ENCODE peak calls at places on chromosomes 13 and 19, in seven cellular contexts. Z, H, S, A, O, P and V are unnamed samples.

GRCh38 chr13:83798731-83799130 is 83.5 kb downstream of the SLITRK1 start:
- DNase-seq in O (no peak), P (no peak), Z (no peak), H (no peak), S (no peak), A (no peak), V (no peak)

GRCh38 chr13:60857698-60858097 is 460.7 kb downstream of the TDRD3 start:
- DNase-seq in S (no peak), A (no peak), Z (no peak), H (no peak), P (no peak), O (no peak), V (no peak)

GRCh38 chr19:49256691-49257090 is 68.3 kb downstream of the SLC6A16 start:
- DNase-seq in Z (no peak), H (no peak), O (no peak), S (no peak), A (no peak), P (no peak), V (no peak)

GRCh38 chr13:27176772-27177171 is 5.2 kb upstream of the USP12 start:
- DNase-seq in S (no peak), Z (no peak), O (no peak), H (no peak), P (no peak), A (no peak), V (no peak)

GRCh38 chr13:44108345-44108858 is 228.7 kb downstream of the LACC1 start:
- DNase-seq in S (no peak), A (no peak), Z (no peak), O (no peak), P (peak), H (no peak), V (no peak)

GRCh38 chr19:49145485-49146407 is 9.4 kb downstream of the HRC start:
- DNase-seq in O (peak), P (peak), A (peak), S (peak), H (peak), Z (no peak), V (peak)

GRCh38 chr13:93547886-93548285 is 321.3 kb downstream of the GPC6 start:
- DNase-seq in Z (no peak), H (no peak), P (no peak), S (no peak), O (no peak), A (no peak), V (no peak)

GRCh38 chr13:26968431-26969335 is 202.9 kb downstream of the USP12 start:
- DNase-seq in Z (no peak), S (no peak), A (no peak), O (no peak), P (peak), H (peak), V (no peak)

GRCh38 chr13:84677836-84678235 is 795.6 kb upstream of the SLITRK1 start:
- DNase-seq in S (no peak), O (no peak), P (no peak), H (no peak), Z (no peak), A (no peak), V (no peak)

GRCh38 chr19:6686628-6686975 is 16.6 kb upstream of the TNFSF14 start:
- DNase-seq in Z (no peak), P (peak), H (no peak), A (no peak), O (no peak), S (no peak), V (no peak)

GRCh38 chr13:56166864-56167263 is 973.9 kb upstream of the PRR20A start:
- DNase-seq in H (no peak), A (no peak), Z (no peak), O (no peak), P (no peak), S (no peak), V (no peak)

GRCh38 chr19:48636859-48637448 is at the start of gene DBP:
- DNase-seq in A (no peak), P (no peak), S (peak), H (peak), O (no peak), Z (no peak), V (no peak)

GRCh38 chr13:27636624-27637288 is 15.1 kb downstream of the POLR1D start:
- DNase-seq in Z (no peak), P (no peak), S (no peak), H (no peak), O (no peak), A (no peak), V (no peak)

GRCh38 chr13:46728777-46729176 is 68.2 kb downstream of the ESD start:
- DNase-seq in H (no peak), P (no peak), A (no peak), Z (no peak), O (no peak), S (no peak), V (no peak)

GRCh38 chr19:2567580-2567979 is 91.7 kb downstream of the GADD45B start:
- DNase-seq in H (peak), S (no peak), P (peak), O (no peak), A (peak), Z (no peak), V (no peak)

GRCh38 chr13:96020941-96021340 is 32.3 kb downstream of the UGGT2 start:
- DNase-seq in P (no peak), A (no peak), Z (no peak), H (no peak), O (no peak), S (no peak), V (no peak)

GRCh38 chr13:33263976-33264619 is 21.5 kb downstream of the STARD13 start:
- DNase-seq in Z (no peak), S (no peak), P (no peak), H (no peak), A (no peak), O (no peak), V (no peak)

GRCh38 chr13:110250258-110250891 is 56.6 kb downstream of the COL4A1 start:
- DNase-seq in H (no peak), O (no peak), S (no peak), A (peak), P (no peak), Z (peak), V (no peak)

GRCh38 chr19:56253737-56254136 is 18.8 kb upstream of the EDDM13 start:
- DNase-seq in P (no peak), H (no peak), S (no peak), A (no peak), O (no peak), Z (no peak), V (no peak)

GRCh38 chr13:48660356-48661076 is 6.8 kb downstream of the CYSLTR2 start:
- DNase-seq in A (no peak), P (no peak), S (no peak), O (no peak), H (no peak), Z (no peak), V (no peak)

DNA sequence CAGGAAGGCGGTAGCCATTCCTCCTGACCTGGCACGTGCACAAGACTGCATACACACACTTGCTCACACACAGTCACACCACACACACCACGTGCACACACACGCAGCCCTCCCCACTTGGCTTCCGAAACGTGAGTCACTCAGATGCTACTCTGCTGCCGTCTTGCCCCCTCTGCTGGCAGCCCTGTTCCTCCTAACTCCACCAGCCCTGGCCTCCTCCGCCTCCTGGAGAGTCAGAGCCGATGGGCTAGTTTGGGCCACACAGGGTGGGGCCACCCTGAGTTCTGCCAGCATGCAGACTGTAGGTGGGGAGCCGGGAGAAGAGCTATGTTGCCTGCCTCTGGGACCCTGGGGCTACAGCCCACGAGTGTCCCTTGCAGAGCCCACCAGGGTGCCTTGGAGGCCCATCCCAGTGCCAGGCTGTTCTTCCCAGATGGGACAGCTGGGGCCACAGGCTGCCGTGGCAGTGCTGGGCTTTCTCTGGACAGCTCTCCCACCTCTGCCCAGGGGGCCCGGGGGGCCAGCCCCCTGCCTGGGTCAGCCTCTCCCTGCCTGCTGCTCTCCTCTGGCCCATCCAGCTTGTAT is 12.1 kb downstream of the PIN1 start:
- DNase-seq in S (no peak), H (no peak), Z (peak), A (peak), P (no peak), O (no peak), V (no peak)
- TF ChIP-seq CTCF in S (no peak), H (peak), Z (peak), A (peak), P (no peak), O (no peak), V (peak)

GRCh38 chr19:52691737-52692136 is 43.1 kb downstream of the ZNF611 start:
- DNase-seq in Z (no peak), P (no peak), A (no peak), H (no peak), S (no peak), O (no peak), V (no peak)

GRCh38 chr19:52689804-52690394 is 44.9 kb downstream of the ZNF611 start:
- DNase-seq in O (peak), H (peak), A (peak), S (no peak), P (peak), Z (no peak), V (peak)

GRCh38 chr19:52691215-52691610 is 43.6 kb downstream of the ZNF611 start:
- DNase-seq in P (no peak), Z (no peak), S (no peak), H (no peak), O (no peak), A (peak), V (no peak)

GRCh38 chr19:52692431-52693008 is 42.3 kb downstream of the ZNF611 start:
- DNase-seq in H (no peak), P (no peak), A (no peak), Z (no peak), S (no peak), O (no peak), V (no peak)

DNA sequence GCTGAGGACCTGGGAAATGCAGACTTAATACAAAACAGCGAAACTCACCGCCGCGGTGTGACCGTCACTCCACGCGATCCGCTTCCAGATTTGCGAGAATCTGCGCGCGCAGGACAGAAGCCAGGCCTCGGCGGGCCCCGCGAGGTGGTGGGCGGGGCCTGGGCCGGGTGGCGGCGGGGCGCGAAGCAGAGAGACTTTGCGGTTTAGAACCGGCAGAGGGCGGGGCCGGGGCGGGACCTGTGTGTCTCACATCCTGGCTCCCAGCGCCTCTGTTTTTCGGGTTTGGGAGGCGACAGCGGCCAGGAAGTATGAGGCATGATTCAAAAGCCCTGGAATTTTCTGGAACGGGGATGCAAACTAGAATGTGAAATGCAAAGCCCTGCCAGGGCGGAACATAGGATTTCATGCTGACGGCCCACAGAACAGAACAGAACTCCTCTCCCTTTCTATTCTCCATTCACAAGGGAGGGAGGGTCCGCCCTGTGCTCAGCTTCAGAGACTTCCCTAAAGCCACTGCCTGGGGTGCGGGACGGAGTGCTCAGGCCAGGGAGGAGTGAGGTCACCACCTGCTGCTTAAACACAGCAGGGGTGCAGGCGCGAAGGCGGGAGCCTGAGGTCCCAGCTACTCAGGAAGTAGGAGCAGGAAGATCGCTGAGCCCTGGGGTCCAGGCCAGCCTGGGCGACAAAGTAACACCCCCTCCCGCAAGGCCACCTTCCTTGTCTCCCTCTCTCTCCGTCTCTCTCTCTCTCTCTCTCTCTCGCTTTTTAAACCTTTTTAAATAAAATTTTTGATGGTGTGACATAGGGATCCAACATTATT is 44.2 kb downstream of the ZNF611 start:
- DNase-seq in O (peak), H (peak), Z (peak), P (peak), A (peak), S (peak), V (peak)
- TF ChIP-seq CTCF in O (no peak), H (peak), Z (peak), P (no peak), A (peak), S (no peak), V (peak)

GRCh38 chr13:109123971-109124370 is 494.6 kb downstream of the MYO16 start:
- DNase-seq in A (no peak), Z (no peak), P (no peak), O (no peak), H (no peak), S (no peak), V (no peak)
- TF ChIP-seq CTCF in A (no peak), Z (no peak), P (no peak), O (no peak), H (no peak), S (no peak), V (no peak)

GRCh38 chr19:50479761-50480251 is 3.2 kb upstream of the GARIN5A start:
- DNase-seq in A (no peak), S (no peak), O (no peak), P (peak), Z (no peak), H (no peak), V (no peak)

GRCh38 chr19:50476943-50477264 is 256 bp upstream of the GARIN5A start:
- DNase-seq in O (no peak), Z (no peak), H (no peak), S (no peak), A (no peak), P (no peak), V (no peak)

GRCh38 chr19:50480281-50481111 is 3.8 kb upstream of the GARIN5A start:
- DNase-seq in S (no peak), H (no peak), P (peak), A (no peak), O (no peak), Z (no peak), V (no peak)

GRCh38 chr19:50477751-50478515 is 1.3 kb upstream of the GARIN5A start:
- DNase-seq in H (no peak), A (no peak), Z (no peak), S (no peak), P (peak), O (no peak), V (no peak)

GRCh38 chr19:50478901-50479715 is 2.5 kb upstream of the GARIN5A start:
- DNase-seq in Z (no peak), S (no peak), P (peak), A (no peak), H (no peak), O (no peak), V (no peak)
- TF ChIP-seq CTCF in Z (peak), S (no peak), P (no peak), A (peak), H (peak), O (no peak), V (peak)

GRCh38 chr13:97522243-97522642 is 88.3 kb downstream of the RAP2A start:
- DNase-seq in P (no peak), O (no peak), Z (no peak), S (no peak), H (no peak), A (no peak), V (no peak)
- TF ChIP-seq CTCF in P (no peak), O (no peak), Z (no peak), S (no peak), H (no peak), A (no peak), V (no peak)

GRCh38 chr13:90732049-90732448 is 615.4 kb upstream of the MIR17HG start:
- DNase-seq in A (no peak), P (no peak), H (no peak), Z (no peak), O (no peak), S (no peak), V (no peak)
- TF ChIP-seq CTCF in A (no peak), P (no peak), H (no peak), Z (no peak), O (no peak), S (no peak), V (no peak)

DNA sequence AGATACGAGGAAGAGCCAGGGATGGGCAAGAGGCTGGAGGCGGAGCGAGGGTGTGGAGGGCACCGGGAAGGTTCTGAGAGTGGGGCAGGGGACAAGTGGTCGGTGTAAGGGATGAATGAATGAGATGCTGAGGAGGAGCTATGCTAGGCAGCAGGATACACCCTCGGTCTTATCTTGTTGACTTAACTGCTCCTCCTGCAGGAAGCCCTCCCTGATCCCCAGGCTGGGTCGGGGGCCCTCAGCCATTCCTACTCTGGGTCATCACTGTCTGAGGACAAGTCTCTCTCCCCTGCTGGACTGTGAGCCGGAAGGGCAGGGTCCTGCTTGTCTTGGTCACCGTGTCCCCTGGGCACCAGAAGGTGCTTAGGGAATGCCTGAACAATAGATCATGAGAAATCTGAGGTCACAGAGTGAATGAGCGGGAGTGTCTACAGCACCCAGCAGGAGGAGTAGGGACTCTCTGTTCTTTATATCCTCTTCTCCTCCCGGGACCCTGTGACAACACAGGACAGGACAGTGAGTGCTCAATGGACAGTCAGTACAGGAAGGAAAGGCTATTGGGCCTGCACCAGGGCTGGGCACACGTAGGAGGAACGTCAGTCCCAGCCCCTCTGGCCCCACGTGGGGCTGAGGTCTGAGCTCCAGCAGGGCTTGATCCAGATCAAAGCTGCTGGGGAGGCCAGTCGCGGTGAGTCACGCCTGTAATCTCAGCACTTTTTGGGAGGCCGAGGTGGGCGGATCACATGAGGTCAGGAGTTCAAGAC is 6.5 kb downstream of the NKPD1 start:
- DNase-seq in H (no peak), Z (no peak), A (peak), P (no peak), O (no peak), S (no peak), V (no peak)
- TF ChIP-seq CTCF in H (no peak), Z (no peak), A (no peak), P (no peak), O (no peak), S (no peak), V (no peak)

GRCh38 chr13:49791214-49791752 is 1.2 kb downstream of the KPNA3 start:
- DNase-seq in P (no peak), Z (no peak), H (no peak), A (no peak), O (no peak), S (no peak), V (no peak)

GRCh38 chr13:49789961-49790360 is 2.5 kb downstream of the KPNA3 start:
- DNase-seq in Z (no peak), O (no peak), A (no peak), S (no peak), H (no peak), P (no peak), V (no peak)

GRCh38 chr13:49791753-49792549 is 531 bp downstream of the KPNA3 start:
- DNase-seq in H (peak), P (no peak), Z (no peak), O (peak), S (peak), A (peak), V (peak)

DNA sequence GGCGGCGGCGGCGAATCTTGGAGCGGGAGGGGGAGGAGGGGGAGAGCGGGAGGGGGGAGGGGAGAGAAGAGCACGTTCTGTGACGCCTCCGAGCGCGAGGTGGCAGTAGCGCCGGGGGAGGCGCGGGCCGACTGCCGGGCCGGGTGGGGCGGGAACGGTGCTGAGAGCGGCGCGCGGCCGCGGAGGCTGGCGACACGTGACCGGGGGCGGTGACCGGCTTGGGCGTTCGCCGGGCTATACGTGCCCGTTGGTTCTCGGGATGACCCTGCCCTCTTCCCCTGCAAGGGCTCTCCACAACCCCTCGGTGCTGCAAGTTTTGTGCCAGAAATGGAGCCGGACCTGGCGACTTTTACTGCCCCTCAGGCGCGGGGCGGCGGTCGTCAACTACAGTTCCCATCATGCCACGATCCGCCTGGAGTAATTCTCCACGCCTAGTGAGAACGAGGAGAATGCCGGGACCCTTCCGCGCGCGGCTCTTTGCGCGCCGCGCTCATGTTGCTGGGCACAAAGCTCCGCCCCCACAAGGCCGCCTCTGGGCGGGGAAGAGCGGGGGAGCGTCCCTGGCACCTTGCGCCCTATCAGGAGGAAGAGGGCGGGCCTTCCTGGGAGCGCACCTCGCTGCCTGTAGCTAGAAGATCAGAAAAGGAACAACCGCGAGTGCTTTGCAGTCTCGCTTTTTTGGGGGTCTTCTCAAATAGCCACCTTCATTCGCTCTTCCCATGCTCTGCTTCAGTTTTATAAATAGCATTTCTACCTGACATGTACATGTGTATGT is at the start of gene KPNA3:
- DNase-seq in A (peak), H (peak), P (peak), O (peak), S (peak), Z (peak), V (peak)
- TF ChIP-seq CTCF in A (no peak), H (peak), P (peak), O (no peak), S (no peak), Z (no peak), V (no peak)

DNA sequence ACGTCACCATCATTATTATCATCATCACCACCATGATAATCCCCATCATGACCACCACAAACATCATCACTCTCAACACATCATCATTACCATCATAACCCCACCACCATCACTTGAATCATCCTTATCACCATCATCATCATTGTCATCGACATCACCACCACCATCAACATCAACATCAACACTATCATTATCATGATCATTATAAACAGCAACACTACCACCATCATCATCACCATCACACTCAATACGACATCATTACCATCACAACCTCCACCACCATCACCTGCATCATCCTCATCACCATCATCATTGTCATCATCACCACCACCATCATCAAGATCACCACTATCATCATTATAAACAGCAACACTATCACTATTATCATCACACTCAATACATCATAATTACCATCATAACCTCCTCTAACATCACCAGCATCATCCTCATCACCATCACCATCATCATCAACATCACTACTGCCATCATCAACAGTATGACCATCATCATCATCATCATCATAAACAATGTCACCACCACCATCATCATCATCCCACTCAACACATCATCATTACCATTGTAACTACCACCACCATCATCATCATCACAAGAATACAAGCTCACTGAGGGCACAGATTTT is 78.7 kb downstream of the MBD3L1 start:
- DNase-seq in O (no peak), Z (no peak), P (no peak), H (no peak), A (no peak), S (no peak), V (no peak)
- TF ChIP-seq CTCF in O (no peak), Z (no peak), P (no peak), H (no peak), A (no peak), S (no peak), V (no peak)